ENCODE peak calls at places on chromosomes 5 and 9, in ten cellular contexts. Z is A549, R is NCI-H82, I is neural progenitor cell, H is astrocyte, K is left ventricle myocardium inferior, V is left kidney, D is pons, Q is T1000, S is hippocampal formation. M is an unnamed sample.
A peak's percentile ranks its signal among the peaks of the same experiment; 100 is the strongest.

GRCh38 chr9:120443489-120443888 is 136.5 kb downstream of the CDK5RAP2 start:
- DNase-seq in K (no peak), V (peak; percentile 4), H (peak; percentile 89), I (no peak), Q (no peak), R (no peak), S (no peak), Z (no peak), D (no peak), M (no peak)

GRCh38 chr5:68134033-68134668 is 81.4 kb upstream of the PIK3R1 start:
- DNase-seq in R (no peak), I (peak; percentile 35), H (no peak), K (no peak), D (no peak), Z (no peak), S (no peak), Q (no peak), V (no peak), M (no peak)

GRCh38 chr9:114731701-114732100 is 49.7 kb upstream of the TEX48 start:
- DNase-seq in D (no peak), Q (no peak), S (no peak), V (no peak), R (no peak), K (no peak), I (no peak), Z (peak; percentile 23), H (no peak), M (no peak)

GRCh38 chr5:152271420-152271819 is 133.7 kb downstream of the NMUR2 start:
- DNase-seq in Q (no peak), K (no peak), R (peak; percentile 68), D (peak; percentile 64), Z (peak; percentile 26), V (peak; percentile 53), I (peak; percentile 59), H (no peak), S (no peak), M (peak; percentile 25)

GRCh38 chr5:34587355-34588241 is 68.5 kb upstream of the RAI14 start:
- DNase-seq in D (no peak), V (peak; percentile 80), S (no peak), Q (no peak), Z (peak; percentile 80), R (no peak), I (peak; percentile 23), K (no peak), H (peak; percentile 62), M (peak; percentile 23)

GRCh38 chr9:96612105-96612965 is 7.3 kb downstream of the CDC14B start:
- DNase-seq in V (peak; percentile 60), I (peak; percentile 75), Z (peak; percentile 79), S (peak; percentile 79), R (no peak), Q (peak; percentile 13), H (peak; percentile 88), D (peak; percentile 98), K (peak; percentile 50), M (no peak)

GRCh38 chr9:96126321-96126881 is 175.6 kb downstream of the HSD17B3 start:
- DNase-seq in Q (no peak), Z (no peak), H (no peak), I (peak; percentile 58), K (no peak), R (no peak), V (peak; percentile 67), D (no peak), S (no peak), M (no peak)

GRCh38 chr9:4793412-4794005 is 765 bp downstream of the RCL1 start:
- DNase-seq in V (peak; percentile 88), D (peak; percentile 22), S (no peak), Q (no peak), H (peak; percentile 9), I (no peak), K (no peak), Z (no peak), R (peak; percentile 78), M (no peak)

GRCh38 chr5:135271533-135272310 is 127.3 kb downstream of the MACROH2A1 start:
- DNase-seq in I (peak; percentile 55), Q (no peak), S (no peak), Z (no peak), K (no peak), R (peak; percentile 87), H (peak; percentile 48), V (peak; percentile 83), D (no peak), M (no peak)

GRCh38 chr5:101024299-101024698 is 121.2 kb upstream of the ST8SIA4 start:
- DNase-seq in Z (no peak), Q (no peak), I (no peak), R (peak; percentile 44), D (no peak), H (no peak), V (no peak), S (no peak), K (no peak), M (no peak)

GRCh38 chr5:60672693-60673264 is 27.2 kb downstream of the DEPDC1B start:
- DNase-seq in D (no peak), V (no peak), Q (no peak), R (no peak), S (no peak), Z (no peak), I (no peak), H (no peak), K (no peak), M (no peak)

GRCh38 chr5:136620016-136620419 is 254.7 kb upstream of the TRPC7 start:
- DNase-seq in V (no peak), K (no peak), R (no peak), H (peak; percentile 66), Z (peak; percentile 16), D (no peak), S (no peak), Q (no peak), I (no peak), M (no peak)

GRCh38 chr9:3746296-3747275 is 220.8 kb upstream of the RFX3 start:
- DNase-seq in S (no peak), D (no peak), I (no peak), Z (peak; percentile 41), H (peak; percentile 93), Q (no peak), K (no peak), R (no peak), V (no peak), M (no peak)

GRCh38 chr9:86706391-86706790 is 240.9 kb downstream of the GAS1 start:
- DNase-seq in S (no peak), K (no peak), V (peak; percentile 7), D (no peak), R (no peak), Q (no peak), I (no peak), Z (no peak), H (peak; percentile 77), M (no peak)

GRCh38 chr5:42564689-42565356 is 141.6 kb downstream of the GHR start:
- DNase-seq in S (no peak), V (no peak), K (no peak), Q (no peak), R (no peak), D (no peak), I (no peak), Z (no peak), H (no peak), M (no peak)